ENCODE peak calls at places on chromosomes 7 and 10, in eight cellular contexts. One of them, this sample, is unnamed.

GRCh38 chr7:136947347-136947746 is 78.9 kb downstream of the CHRM2 start:
- DNase-seq in upper lobe of left lung: no peak
- DNase-seq in NCI-H1694 treated with DMSO at 0.1 percent for 48 hours: no peak
- DNase-seq in GF-D8: no peak
- DNase-seq in activated CD4-positive, alpha-beta T cell treated with anti-CD3 and anti-CD28 coated beads, Interleukin-2, amount 10 ng/mL, durations not matched to agents 7 days and 5 days: no peak
- DNase-seq in activated naive CD8-positive, alpha-beta T cell treated with anti-CD3 and anti-CD28 coated beads for 36 hours: no peak
- DNase-seq in BE2C: no peak
- DNase-seq in progenitor cell of endocrine pancreas: no peak
- DNase-seq in this sample: no peak

GRCh38 chr10:89414879-89415821 is 782 bp downstream of the IFIT5 start:
- DNase-seq in NCI-H1694 treated with DMSO at 0.1 percent for 48 hours: peak; percentile 5
- DNase-seq in upper lobe of left lung: peak; percentile 41
- DNase-seq in progenitor cell of endocrine pancreas: peak; percentile 24
- DNase-seq in activated CD4-positive, alpha-beta T cell treated with anti-CD3 and anti-CD28 coated beads, Interleukin-2, amount 10 ng/mL, durations not matched to agents 7 days and 5 days: peak; percentile 52
- DNase-seq in activated naive CD8-positive, alpha-beta T cell treated with anti-CD3 and anti-CD28 coated beads for 36 hours: peak; percentile 49
- DNase-seq in BE2C: peak; percentile 51
- DNase-seq in GF-D8: no peak
- DNase-seq in this sample: peak; percentile 56

GRCh38 chr10:91709394-91709798 is 76.5 kb upstream of the PPP1R3C start:
- DNase-seq in activated CD4-positive, alpha-beta T cell treated with anti-CD3 and anti-CD28 coated beads, Interleukin-2, amount 10 ng/mL, durations not matched to agents 7 days and 5 days: no peak
- DNase-seq in activated naive CD8-positive, alpha-beta T cell treated with anti-CD3 and anti-CD28 coated beads for 36 hours: no peak
- DNase-seq in NCI-H1694 treated with DMSO at 0.1 percent for 48 hours: no peak
- DNase-seq in GF-D8: no peak
- DNase-seq in progenitor cell of endocrine pancreas: no peak
- DNase-seq in upper lobe of left lung: no peak
- DNase-seq in BE2C: no peak
- DNase-seq in this sample: no peak

GRCh38 chr10:129761573-129761972 is 202.5 kb downstream of the EBF3 start:
- DNase-seq in activated CD4-positive, alpha-beta T cell treated with anti-CD3 and anti-CD28 coated beads, Interleukin-2, amount 10 ng/mL, durations not matched to agents 7 days and 5 days: no peak
- DNase-seq in BE2C: no peak
- DNase-seq in NCI-H1694 treated with DMSO at 0.1 percent for 48 hours: no peak
- DNase-seq in progenitor cell of endocrine pancreas: no peak
- DNase-seq in activated naive CD8-positive, alpha-beta T cell treated with anti-CD3 and anti-CD28 coated beads for 36 hours: no peak
- DNase-seq in GF-D8: no peak
- DNase-seq in upper lobe of left lung: peak; percentile 18
- DNase-seq in this sample: no peak

GRCh38 chr10:83544049-83544448 is 595.3 kb upstream of the GHITM start:
- DNase-seq in upper lobe of left lung: no peak
- DNase-seq in activated CD4-positive, alpha-beta T cell treated with anti-CD3 and anti-CD28 coated beads, Interleukin-2, amount 10 ng/mL, durations not matched to agents 7 days and 5 days: no peak
- DNase-seq in activated naive CD8-positive, alpha-beta T cell treated with anti-CD3 and anti-CD28 coated beads for 36 hours: no peak
- DNase-seq in GF-D8: no peak
- DNase-seq in BE2C: no peak
- DNase-seq in NCI-H1694 treated with DMSO at 0.1 percent for 48 hours: no peak
- DNase-seq in progenitor cell of endocrine pancreas: no peak
- DNase-seq in this sample: no peak

GRCh38 chr10:24451325-24451820 is 242.4 kb downstream of the KIAA1217 start:
- DNase-seq in activated CD4-positive, alpha-beta T cell treated with anti-CD3 and anti-CD28 coated beads, Interleukin-2, amount 10 ng/mL, durations not matched to agents 7 days and 5 days: peak; percentile 20
- DNase-seq in progenitor cell of endocrine pancreas: no peak
- DNase-seq in upper lobe of left lung: no peak
- DNase-seq in BE2C: no peak
- DNase-seq in activated naive CD8-positive, alpha-beta T cell treated with anti-CD3 and anti-CD28 coated beads for 36 hours: no peak
- DNase-seq in NCI-H1694 treated with DMSO at 0.1 percent for 48 hours: no peak
- DNase-seq in GF-D8: no peak
- DNase-seq in this sample: no peak

GRCh38 chr7:157690058-157690832 is 353.4 kb downstream of the DNAJB6 start:
- DNase-seq in NCI-H1694 treated with DMSO at 0.1 percent for 48 hours: no peak
- DNase-seq in progenitor cell of endocrine pancreas: no peak
- DNase-seq in activated naive CD8-positive, alpha-beta T cell treated with anti-CD3 and anti-CD28 coated beads for 36 hours: no peak
- DNase-seq in GF-D8: no peak
- DNase-seq in activated CD4-positive, alpha-beta T cell treated with anti-CD3 and anti-CD28 coated beads, Interleukin-2, amount 10 ng/mL, durations not matched to agents 7 days and 5 days: no peak
- DNase-seq in upper lobe of left lung: peak; percentile 12
- DNase-seq in BE2C: no peak
- DNase-seq in this sample: no peak

GRCh38 chr7:155517452-155517851 is 28.9 kb downstream of the CNPY1 start:
- DNase-seq in GF-D8: no peak
- DNase-seq in upper lobe of left lung: no peak
- DNase-seq in progenitor cell of endocrine pancreas: no peak
- DNase-seq in BE2C: no peak
- DNase-seq in activated naive CD8-positive, alpha-beta T cell treated with anti-CD3 and anti-CD28 coated beads for 36 hours: no peak
- DNase-seq in NCI-H1694 treated with DMSO at 0.1 percent for 48 hours: no peak
- DNase-seq in activated CD4-positive, alpha-beta T cell treated with anti-CD3 and anti-CD28 coated beads, Interleukin-2, amount 10 ng/mL, durations not matched to agents 7 days and 5 days: no peak
- DNase-seq in this sample: no peak

GRCh38 chr7:84589012-84589411 is 394.4 kb upstream of the SEMA3A start:
- DNase-seq in progenitor cell of endocrine pancreas: no peak
- DNase-seq in activated CD4-positive, alpha-beta T cell treated with anti-CD3 and anti-CD28 coated beads, Interleukin-2, amount 10 ng/mL, durations not matched to agents 7 days and 5 days: no peak
- DNase-seq in NCI-H1694 treated with DMSO at 0.1 percent for 48 hours: no peak
- DNase-seq in GF-D8: no peak
- DNase-seq in upper lobe of left lung: no peak
- DNase-seq in activated naive CD8-positive, alpha-beta T cell treated with anti-CD3 and anti-CD28 coated beads for 36 hours: no peak
- DNase-seq in BE2C: no peak
- DNase-seq in this sample: no peak

GRCh38 chr7:131076032-131076431 is 251.6 kb upstream of the MKLN1 start:
- DNase-seq in BE2C: no peak
- DNase-seq in upper lobe of left lung: no peak
- DNase-seq in progenitor cell of endocrine pancreas: no peak
- DNase-seq in NCI-H1694 treated with DMSO at 0.1 percent for 48 hours: no peak
- DNase-seq in activated CD4-positive, alpha-beta T cell treated with anti-CD3 and anti-CD28 coated beads, Interleukin-2, amount 10 ng/mL, durations not matched to agents 7 days and 5 days: no peak
- DNase-seq in activated naive CD8-positive, alpha-beta T cell treated with anti-CD3 and anti-CD28 coated beads for 36 hours: no peak
- DNase-seq in GF-D8: no peak
- DNase-seq in this sample: no peak

GRCh38 chr7:129122751-129123516 is 21.6 kb upstream of the TSPAN33 start:
- DNase-seq in progenitor cell of endocrine pancreas: no peak
- DNase-seq in GF-D8: no peak
- DNase-seq in activated naive CD8-positive, alpha-beta T cell treated with anti-CD3 and anti-CD28 coated beads for 36 hours: peak; percentile 39
- DNase-seq in NCI-H1694 treated with DMSO at 0.1 percent for 48 hours: no peak
- DNase-seq in upper lobe of left lung: peak; percentile 31
- DNase-seq in activated CD4-positive, alpha-beta T cell treated with anti-CD3 and anti-CD28 coated beads, Interleukin-2, amount 10 ng/mL, durations not matched to agents 7 days and 5 days: no peak
- DNase-seq in BE2C: no peak
- DNase-seq in this sample: no peak

GRCh38 chr10:6339891-6340290 is 137.2 kb downstream of the PFKFB3 start:
- DNase-seq in upper lobe of left lung: peak; percentile 65
- DNase-seq in activated CD4-positive, alpha-beta T cell treated with anti-CD3 and anti-CD28 coated beads, Interleukin-2, amount 10 ng/mL, durations not matched to agents 7 days and 5 days: no peak
- DNase-seq in GF-D8: no peak
- DNase-seq in progenitor cell of endocrine pancreas: no peak
- DNase-seq in activated naive CD8-positive, alpha-beta T cell treated with anti-CD3 and anti-CD28 coated beads for 36 hours: no peak
- DNase-seq in NCI-H1694 treated with DMSO at 0.1 percent for 48 hours: no peak
- DNase-seq in BE2C: no peak
- DNase-seq in this sample: no peak

GRCh38 chr7:113087278-113087998 is 811 bp upstream of the GPR85 start:
- DNase-seq in activated CD4-positive, alpha-beta T cell treated with anti-CD3 and anti-CD28 coated beads, Interleukin-2, amount 10 ng/mL, durations not matched to agents 7 days and 5 days: no peak
- DNase-seq in BE2C: peak; percentile 39
- DNase-seq in progenitor cell of endocrine pancreas: no peak
- DNase-seq in NCI-H1694 treated with DMSO at 0.1 percent for 48 hours: peak; percentile 17
- DNase-seq in GF-D8: no peak
- DNase-seq in upper lobe of left lung: no peak
- DNase-seq in activated naive CD8-positive, alpha-beta T cell treated with anti-CD3 and anti-CD28 coated beads for 36 hours: no peak
- DNase-seq in this sample: no peak

GRCh38 chr10:27911006-27911405 is 87.9 kb downstream of the ODAD2 start:
- DNase-seq in upper lobe of left lung: no peak
- DNase-seq in activated naive CD8-positive, alpha-beta T cell treated with anti-CD3 and anti-CD28 coated beads for 36 hours: no peak
- DNase-seq in NCI-H1694 treated with DMSO at 0.1 percent for 48 hours: no peak
- DNase-seq in progenitor cell of endocrine pancreas: no peak
- DNase-seq in BE2C: no peak
- DNase-seq in GF-D8: no peak
- DNase-seq in activated CD4-positive, alpha-beta T cell treated with anti-CD3 and anti-CD28 coated beads, Interleukin-2, amount 10 ng/mL, durations not matched to agents 7 days and 5 days: no peak
- DNase-seq in this sample: no peak

GRCh38 chr7:99693427-99694200 is 13.8 kb upstream of the CYP3A5 start:
- DNase-seq in BE2C: peak; percentile 10
- DNase-seq in activated CD4-positive, alpha-beta T cell treated with anti-CD3 and anti-CD28 coated beads, Interleukin-2, amount 10 ng/mL, durations not matched to agents 7 days and 5 days: peak; percentile 6
- DNase-seq in activated naive CD8-positive, alpha-beta T cell treated with anti-CD3 and anti-CD28 coated beads for 36 hours: no peak
- DNase-seq in GF-D8: no peak
- DNase-seq in upper lobe of left lung: peak; percentile 55
- DNase-seq in NCI-H1694 treated with DMSO at 0.1 percent for 48 hours: no peak
- DNase-seq in progenitor cell of endocrine pancreas: peak; percentile 35
- DNase-seq in this sample: no peak

GRCh38 chr10:101311440-101312067 is 42.4 kb upstream of the BTRC start:
- DNase-seq in activated CD4-positive, alpha-beta T cell treated with anti-CD3 and anti-CD28 coated beads, Interleukin-2, amount 10 ng/mL, durations not matched to agents 7 days and 5 days: no peak
- DNase-seq in activated naive CD8-positive, alpha-beta T cell treated with anti-CD3 and anti-CD28 coated beads for 36 hours: no peak
- DNase-seq in GF-D8: no peak
- DNase-seq in progenitor cell of endocrine pancreas: no peak
- DNase-seq in NCI-H1694 treated with DMSO at 0.1 percent for 48 hours: no peak
- DNase-seq in upper lobe of left lung: no peak
- DNase-seq in BE2C: no peak
- DNase-seq in this sample: no peak

GRCh38 chr10:87635498-87636312 is 24.0 kb upstream of the PAPSS2 start:
- DNase-seq in activated naive CD8-positive, alpha-beta T cell treated with anti-CD3 and anti-CD28 coated beads for 36 hours: peak; percentile 25
- DNase-seq in GF-D8: no peak
- DNase-seq in activated CD4-positive, alpha-beta T cell treated with anti-CD3 and anti-CD28 coated beads, Interleukin-2, amount 10 ng/mL, durations not matched to agents 7 days and 5 days: peak; percentile 22
- DNase-seq in BE2C: no peak
- DNase-seq in NCI-H1694 treated with DMSO at 0.1 percent for 48 hours: no peak
- DNase-seq in upper lobe of left lung: peak; percentile 61
- DNase-seq in progenitor cell of endocrine pancreas: no peak
- DNase-seq in this sample: no peak

GRCh38 chr7:94676431-94676830 is 20.5 kb upstream of the SGCE start:
- DNase-seq in progenitor cell of endocrine pancreas: no peak
- DNase-seq in activated CD4-positive, alpha-beta T cell treated with anti-CD3 and anti-CD28 coated beads, Interleukin-2, amount 10 ng/mL, durations not matched to agents 7 days and 5 days: no peak
- DNase-seq in GF-D8: no peak
- DNase-seq in BE2C: no peak
- DNase-seq in activated naive CD8-positive, alpha-beta T cell treated with anti-CD3 and anti-CD28 coated beads for 36 hours: no peak
- DNase-seq in upper lobe of left lung: no peak
- DNase-seq in NCI-H1694 treated with DMSO at 0.1 percent for 48 hours: no peak
- DNase-seq in this sample: no peak

GRCh38 chr10:275680-276079 is 140.4 kb downstream of the ZMYND11 start:
- DNase-seq in NCI-H1694 treated with DMSO at 0.1 percent for 48 hours: no peak
- DNase-seq in BE2C: no peak
- DNase-seq in progenitor cell of endocrine pancreas: no peak
- DNase-seq in activated naive CD8-positive, alpha-beta T cell treated with anti-CD3 and anti-CD28 coated beads for 36 hours: no peak
- DNase-seq in upper lobe of left lung: no peak
- DNase-seq in GF-D8: no peak
- DNase-seq in activated CD4-positive, alpha-beta T cell treated with anti-CD3 and anti-CD28 coated beads, Interleukin-2, amount 10 ng/mL, durations not matched to agents 7 days and 5 days: no peak
- DNase-seq in this sample: no peak

GRCh38 chr10:17200035-17200884 is 1.2 kb downstream of the TRDMT1 start:
- DNase-seq in BE2C: no peak
- DNase-seq in GF-D8: peak; percentile 4
- DNase-seq in progenitor cell of endocrine pancreas: no peak
- DNase-seq in activated CD4-positive, alpha-beta T cell treated with anti-CD3 and anti-CD28 coated beads, Interleukin-2, amount 10 ng/mL, durations not matched to agents 7 days and 5 days: no peak
- DNase-seq in activated naive CD8-positive, alpha-beta T cell treated with anti-CD3 and anti-CD28 coated beads for 36 hours: no peak
- DNase-seq in upper lobe of left lung: no peak
- DNase-seq in NCI-H1694 treated with DMSO at 0.1 percent for 48 hours: no peak
- DNase-seq in this sample: no peak

This sample was measured in posterior cingulate gyrus.